ENCODE peak calls at places on chromosomes 5 and 9, in eight cellular contexts. One of them, this sample, is unnamed. For H3K36me3 and H3K27me3, the result is how much of the 10 kb centered on the place peaks cover.

GRCh38 chr9:81410201-81410600 is 279.1 kb downstream of the TLE1 start:
- DNase-seq in heart right ventricle: no peak
- DNase-seq in fibroblast of lung: peak
- DNase-seq in BJ: peak
- DNase-seq in CD4-positive, alpha-beta memory T cell: no peak
- DNase-seq in astrocyte: peak
- DNase-seq in uterus: no peak
- DNase-seq in brain microvascular endothelial cell: peak
- DNase-seq in this sample: peak

GRCh38 chr9:133351908-133352634 is 4.1 kb downstream of the RPL7A start:
- DNase-seq in astrocyte: peak
- DNase-seq in BJ: no peak
- DNase-seq in heart right ventricle: no peak
- DNase-seq in brain microvascular endothelial cell: peak
- DNase-seq in CD4-positive, alpha-beta memory T cell: no peak
- DNase-seq in fibroblast of lung: peak
- DNase-seq in uterus: no peak
- DNase-seq in this sample: peak

GRCh38 chr5:115500225-115500624 is 44.4 kb downstream of the FEM1C start:
- DNase-seq in heart right ventricle: no peak
- DNase-seq in brain microvascular endothelial cell: no peak
- DNase-seq in uterus: no peak
- DNase-seq in astrocyte: no peak
- DNase-seq in fibroblast of lung: no peak
- DNase-seq in CD4-positive, alpha-beta memory T cell: no peak
- DNase-seq in BJ: no peak
- DNase-seq in this sample: no peak

GRCh38 chr5:99030871-99031440 is 102.1 kb upstream of the CHD1 start:
- DNase-seq in heart right ventricle: no peak
- DNase-seq in BJ: no peak
- DNase-seq in fibroblast of lung: no peak
- DNase-seq in brain microvascular endothelial cell: no peak
- DNase-seq in astrocyte: no peak
- DNase-seq in CD4-positive, alpha-beta memory T cell: no peak
- DNase-seq in uterus: no peak
- DNase-seq in this sample: no peak

GRCh38 chr9:13181652-13182051 is 97.8 kb downstream of the MPDZ start:
- DNase-seq in CD4-positive, alpha-beta memory T cell: no peak
- DNase-seq in astrocyte: peak
- DNase-seq in BJ: no peak
- DNase-seq in brain microvascular endothelial cell: no peak
- DNase-seq in uterus: no peak
- DNase-seq in heart right ventricle: no peak
- DNase-seq in fibroblast of lung: peak
- DNase-seq in this sample: no peak

GRCh38 chr9:103471241-103471640 is 476.1 kb downstream of the CYLC2 start:
- DNase-seq in fibroblast of lung: no peak
- DNase-seq in BJ: no peak
- DNase-seq in brain microvascular endothelial cell: no peak
- DNase-seq in astrocyte: no peak
- DNase-seq in CD4-positive, alpha-beta memory T cell: no peak
- DNase-seq in heart right ventricle: no peak
- DNase-seq in uterus: no peak
- DNase-seq in this sample: no peak

GRCh38 chr5:137465930-137466329 is 33.2 kb downstream of the SPOCK1 start:
- DNase-seq in astrocyte: no peak
- DNase-seq in uterus: no peak
- DNase-seq in fibroblast of lung: no peak
- DNase-seq in CD4-positive, alpha-beta memory T cell: no peak
- DNase-seq in BJ: no peak
- DNase-seq in heart right ventricle: no peak
- DNase-seq in brain microvascular endothelial cell: no peak
- DNase-seq in this sample: no peak

GRCh38 chr9:38621434-38622082 is 1.2 kb upstream of the ANKRD18A start:
- DNase-seq in heart right ventricle: peak
- DNase-seq in BJ: no peak
- DNase-seq in fibroblast of lung: peak
- DNase-seq in uterus: no peak
- DNase-seq in brain microvascular endothelial cell: no peak
- DNase-seq in astrocyte: no peak
- DNase-seq in CD4-positive, alpha-beta memory T cell: peak
- DNase-seq in this sample: peak

GRCh38 chr9:16247188-16247875 is 623.1 kb downstream of the BNC2 start:
- DNase-seq in uterus: no peak
- DNase-seq in brain microvascular endothelial cell: peak
- DNase-seq in heart right ventricle: no peak
- DNase-seq in fibroblast of lung: peak
- DNase-seq in astrocyte: peak
- DNase-seq in CD4-positive, alpha-beta memory T cell: no peak
- DNase-seq in BJ: peak
- DNase-seq in this sample: peak

GRCh38 chr9:82621446-82621845 is 441.5 kb downstream of the RASEF start:
- DNase-seq in BJ: no peak
- DNase-seq in CD4-positive, alpha-beta memory T cell: no peak
- DNase-seq in fibroblast of lung: peak
- DNase-seq in heart right ventricle: no peak
- DNase-seq in uterus: no peak
- DNase-seq in brain microvascular endothelial cell: peak
- DNase-seq in astrocyte: peak
- DNase-seq in this sample: no peak

GRCh38 chr5:132901730-132902129 is 28.3 kb downstream of the LEAP2 start:
- DNase-seq in astrocyte: no peak
- DNase-seq in CD4-positive, alpha-beta memory T cell: no peak
- DNase-seq in fibroblast of lung: no peak
- DNase-seq in brain microvascular endothelial cell: no peak
- DNase-seq in heart right ventricle: no peak
- DNase-seq in BJ: no peak
- DNase-seq in uterus: no peak
- DNase-seq in this sample: no peak

GRCh38 chr5:158313027-158313738 is 454.2 kb upstream of the CLINT1 start:
- DNase-seq in CD4-positive, alpha-beta memory T cell: no peak
- DNase-seq in BJ: no peak
- DNase-seq in brain microvascular endothelial cell: no peak
- DNase-seq in fibroblast of lung: peak
- DNase-seq in astrocyte: no peak
- DNase-seq in uterus: no peak
- DNase-seq in heart right ventricle: no peak
- DNase-seq in this sample: no peak

GRCh38 chr5:658103-658502 is 35.0 kb downstream of the TPPP start:
- DNase-seq in uterus: no peak
- DNase-seq in fibroblast of lung: no peak
- DNase-seq in astrocyte: no peak
- DNase-seq in heart right ventricle: no peak
- DNase-seq in brain microvascular endothelial cell: peak
- DNase-seq in BJ: no peak
- DNase-seq in CD4-positive, alpha-beta memory T cell: no peak
- DNase-seq in this sample: no peak

GRCh38 chr9:136437839-136438547 is 1.7 kb downstream of the INPP5E start:
- DNase-seq in brain microvascular endothelial cell: no peak
- DNase-seq in fibroblast of lung: no peak
- DNase-seq in BJ: no peak
- DNase-seq in heart right ventricle: no peak
- DNase-seq in uterus: no peak
- DNase-seq in CD4-positive, alpha-beta memory T cell: peak
- DNase-seq in astrocyte: peak
- DNase-seq in this sample: no peak

GRCh38 chr9:94985649-94986048 is 259.1 kb downstream of the AOPEP start:
- DNase-seq in heart right ventricle: no peak
- DNase-seq in astrocyte: no peak
- DNase-seq in CD4-positive, alpha-beta memory T cell: no peak
- DNase-seq in fibroblast of lung: peak
- DNase-seq in BJ: no peak
- DNase-seq in uterus: no peak
- DNase-seq in brain microvascular endothelial cell: no peak
- DNase-seq in this sample: no peak

GRCh38 chr5:113788141-113788540 is 274.6 kb downstream of the YTHDC2 start:
- DNase-seq in heart right ventricle: no peak
- DNase-seq in fibroblast of lung: no peak
- DNase-seq in astrocyte: no peak
- DNase-seq in BJ: no peak
- DNase-seq in CD4-positive, alpha-beta memory T cell: no peak
- DNase-seq in uterus: no peak
- DNase-seq in brain microvascular endothelial cell: no peak
- DNase-seq in this sample: no peak

GRCh38 chr9:96441798-96442445 is 8.0 kb upstream of the HABP4 start:
- DNase-seq in uterus: no peak
- DNase-seq in BJ: no peak
- DNase-seq in heart right ventricle: no peak
- DNase-seq in astrocyte: no peak
- DNase-seq in fibroblast of lung: no peak
- DNase-seq in brain microvascular endothelial cell: no peak
- DNase-seq in CD4-positive, alpha-beta memory T cell: peak
- DNase-seq in this sample: no peak

DNA sequence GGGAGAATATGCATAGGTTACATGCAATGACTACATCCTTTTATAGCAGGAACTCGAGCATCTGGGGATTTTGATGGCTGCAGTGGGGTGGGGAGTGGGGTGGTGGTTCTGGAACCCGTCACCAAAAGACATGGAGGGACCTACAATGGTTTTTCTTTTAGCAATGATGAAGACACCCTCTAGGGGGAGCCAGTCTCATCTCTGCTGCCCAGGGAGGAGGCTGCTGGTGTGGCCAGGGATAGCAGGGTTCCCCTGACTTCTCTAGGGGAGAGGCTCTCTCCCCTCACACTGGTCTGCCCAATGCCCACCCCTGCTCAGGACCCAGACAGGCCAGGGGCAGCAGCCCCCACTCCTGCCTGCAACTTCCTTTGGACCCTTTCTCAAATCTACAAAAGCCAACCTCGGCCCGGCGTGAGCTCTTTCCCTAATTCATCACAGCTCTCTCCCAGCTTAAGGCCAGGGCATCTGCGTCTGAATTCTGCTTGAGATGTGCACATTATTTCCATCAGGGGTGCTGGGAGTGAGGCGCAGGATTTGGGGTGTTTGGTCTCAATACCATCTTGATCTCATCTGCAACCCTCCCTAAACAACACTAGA is 73.5 kb upstream of the RETREG1 start:
- DNase-seq in heart right ventricle: no peak
- DNase-seq in BJ: no peak
- DNase-seq in uterus: no peak
- DNase-seq in CD4-positive, alpha-beta memory T cell: no peak
- DNase-seq in fibroblast of lung: peak
- DNase-seq in brain microvascular endothelial cell: peak
- DNase-seq in astrocyte: peak
- DNase-seq in this sample: peak
- H3K36me3 ChIP-seq in heart right ventricle: under half
- H3K36me3 ChIP-seq in BJ: under half
- H3K36me3 ChIP-seq in uterus: under half
- H3K36me3 ChIP-seq in CD4-positive, alpha-beta memory T cell: under half
- H3K36me3 ChIP-seq in fibroblast of lung: under half
- H3K36me3 ChIP-seq in brain microvascular endothelial cell: half or more
- H3K36me3 ChIP-seq in astrocyte: half or more
- H3K36me3 ChIP-seq in this sample: half or more

GRCh38 chr5:73442152-73442860 is 6.3 kb downstream of the FOXD1 start:
- DNase-seq in CD4-positive, alpha-beta memory T cell: no peak
- DNase-seq in uterus: no peak
- DNase-seq in heart right ventricle: no peak
- DNase-seq in BJ: no peak
- DNase-seq in fibroblast of lung: no peak
- DNase-seq in brain microvascular endothelial cell: no peak
- DNase-seq in astrocyte: no peak
- DNase-seq in this sample: no peak
- H3K27me3 ChIP-seq in CD4-positive, alpha-beta memory T cell: half or more
- H3K27me3 ChIP-seq in uterus: half or more
- H3K27me3 ChIP-seq in heart right ventricle: half or more
- H3K27me3 ChIP-seq in BJ: under half
- H3K27me3 ChIP-seq in fibroblast of lung: under half
- H3K27me3 ChIP-seq in brain microvascular endothelial cell: under half
- H3K27me3 ChIP-seq in astrocyte: under half
- H3K27me3 ChIP-seq in this sample: under half

DNA sequence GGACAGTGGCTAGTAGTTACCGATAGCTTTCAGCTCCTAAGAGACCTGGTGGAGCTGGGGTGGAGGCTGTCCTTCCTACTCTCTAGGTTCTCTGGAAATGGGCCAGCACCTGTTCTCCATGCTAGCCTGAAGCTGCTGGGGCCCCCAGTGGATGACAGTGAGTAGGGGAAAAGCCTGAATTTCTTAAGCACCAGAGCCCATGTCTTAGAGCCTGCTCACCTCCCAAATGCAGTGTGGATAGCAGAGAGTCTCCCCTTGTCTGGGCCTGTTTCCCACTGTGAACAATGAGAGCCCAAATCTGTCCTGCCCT is 105.8 kb downstream of the DAB2IP start:
- DNase-seq in fibroblast of lung: no peak
- DNase-seq in BJ: no peak
- DNase-seq in brain microvascular endothelial cell: no peak
- DNase-seq in uterus: no peak
- DNase-seq in astrocyte: no peak
- DNase-seq in heart right ventricle: no peak
- DNase-seq in CD4-positive, alpha-beta memory T cell: no peak
- DNase-seq in this sample: no peak
- H3K36me3 ChIP-seq in fibroblast of lung: under half
- H3K36me3 ChIP-seq in BJ: under half
- H3K36me3 ChIP-seq in brain microvascular endothelial cell: under half
- H3K36me3 ChIP-seq in uterus: under half
- H3K36me3 ChIP-seq in astrocyte: under half
- H3K36me3 ChIP-seq in heart right ventricle: under half
- H3K36me3 ChIP-seq in CD4-positive, alpha-beta memory T cell: under half
- H3K36me3 ChIP-seq in this sample: under half

GRCh38 chr5:176624916-176625315 is 5.4 kb downstream of the SNCB start:
- DNase-seq in brain microvascular endothelial cell: no peak
- DNase-seq in uterus: no peak
- DNase-seq in BJ: no peak
- DNase-seq in heart right ventricle: no peak
- DNase-seq in astrocyte: no peak
- DNase-seq in CD4-positive, alpha-beta memory T cell: no peak
- DNase-seq in fibroblast of lung: no peak
- DNase-seq in this sample: no peak

GRCh38 chr5:176624142-176624541 is 6.2 kb downstream of the SNCB start:
- DNase-seq in astrocyte: no peak
- DNase-seq in BJ: no peak
- DNase-seq in fibroblast of lung: no peak
- DNase-seq in uterus: no peak
- DNase-seq in brain microvascular endothelial cell: no peak
- DNase-seq in CD4-positive, alpha-beta memory T cell: no peak
- DNase-seq in heart right ventricle: no peak
- DNase-seq in this sample: no peak

GRCh38 chr5:176625966-176626875 is 4.1 kb downstream of the SNCB start:
- DNase-seq in astrocyte: no peak
- DNase-seq in uterus: no peak
- DNase-seq in brain microvascular endothelial cell: no peak
- DNase-seq in fibroblast of lung: no peak
- DNase-seq in heart right ventricle: no peak
- DNase-seq in CD4-positive, alpha-beta memory T cell: no peak
- DNase-seq in BJ: no peak
- DNase-seq in this sample: no peak

GRCh38 chr5:176626876-176627236 is 3.5 kb downstream of the SNCB start:
- DNase-seq in astrocyte: no peak
- DNase-seq in uterus: no peak
- DNase-seq in BJ: no peak
- DNase-seq in brain microvascular endothelial cell: no peak
- DNase-seq in heart right ventricle: no peak
- DNase-seq in CD4-positive, alpha-beta memory T cell: no peak
- DNase-seq in fibroblast of lung: no peak
- DNase-seq in this sample: no peak

DNA sequence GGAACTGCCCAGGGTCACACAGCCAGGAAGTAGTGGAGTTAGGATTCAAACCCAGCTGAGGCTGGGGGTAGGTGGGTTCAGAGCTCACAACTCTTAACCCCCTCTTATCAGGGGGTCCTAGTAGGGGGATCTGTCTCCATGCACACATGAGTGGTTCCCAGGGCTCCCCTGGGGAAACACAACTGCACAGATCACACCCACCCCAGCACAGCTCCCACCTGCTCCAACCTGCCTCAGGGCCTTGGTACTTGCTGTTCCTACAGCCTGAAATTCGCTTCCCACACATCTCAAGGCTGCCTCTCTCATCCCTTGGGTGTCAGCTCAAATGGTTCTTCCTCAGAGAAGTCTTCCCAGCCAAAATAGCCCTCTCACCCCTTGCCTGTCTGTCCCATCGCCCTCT is 4.8 kb downstream of the SNCB start:
- DNase-seq in BJ: no peak
- DNase-seq in brain microvascular endothelial cell: no peak
- DNase-seq in heart right ventricle: no peak
- DNase-seq in CD4-positive, alpha-beta memory T cell: no peak
- DNase-seq in fibroblast of lung: no peak
- DNase-seq in astrocyte: no peak
- DNase-seq in uterus: no peak
- DNase-seq in this sample: no peak
- H3K27me3 ChIP-seq in BJ: under half
- H3K27me3 ChIP-seq in brain microvascular endothelial cell: under half
- H3K27me3 ChIP-seq in heart right ventricle: half or more
- H3K27me3 ChIP-seq in CD4-positive, alpha-beta memory T cell: under half
- H3K27me3 ChIP-seq in fibroblast of lung: under half
- H3K27me3 ChIP-seq in astrocyte: under half
- H3K27me3 ChIP-seq in uterus: under half
- H3K27me3 ChIP-seq in this sample: under half

This sample was measured in MG63.